ENCODE peak calls at places on chromosome 7, in five cellular contexts. M is MCF 10A; A is CD8-positive, alpha-beta memory T cell; C is activated effector memory CD4-positive, alpha-beta T cell treated with anti-CD3 and anti-CD28 coated beads, Interleukin-2, amount 50 U/mL, for 16 hours; T is germinal center. B is an unnamed sample.

GRCh38 chr7:44971991-44972441 is 6.8 kb downstream of the MYO1G start:
- DNase-seq in M (no peak), A (no peak), C (no peak), T (no peak), B (no peak)

GRCh38 chr7:10022957-10023356 is 950.7 kb upstream of the PHF14 start:
- DNase-seq in M (peak; percentile 35), A (no peak), C (no peak), T (no peak), B (no peak)

GRCh38 chr7:1901431-1902210 is 231.5 kb downstream of the ELFN1 start:
- DNase-seq in M (no peak), A (no peak), C (no peak), T (no peak), B (no peak)

GRCh38 chr7:128755816-128756476 is 16.8 kb downstream of the CALU start:
- DNase-seq in M (no peak), A (no peak), C (no peak), T (no peak), B (no peak)

GRCh38 chr7:2299853-2300512 is 14.3 kb downstream of the SNX8 start:
- DNase-seq in M (no peak), A (no peak), C (no peak), T (peak; percentile 28), B (peak; percentile 41)

GRCh38 chr7:149794665-149795064 is 21.3 kb upstream of the ZNF467 start:
- DNase-seq in M (no peak), A (no peak), C (no peak), T (no peak), B (no peak)

GRCh38 chr7:2710256-2710655 is 22.3 kb downstream of the AMZ1 start:
- DNase-seq in M (no peak), A (peak; percentile 80), C (peak; percentile 90), T (peak; percentile 73), B (peak; percentile 74)

GRCh38 chr7:48421357-48421756 is 250.1 kb downstream of the ABCA13 start:
- DNase-seq in M (no peak), A (no peak), C (no peak), T (no peak), B (no peak)

GRCh38 chr7:71661671-71662224 is 529.8 kb downstream of the GALNT17 start:
- DNase-seq in M (no peak), A (no peak), C (no peak), T (no peak), B (no peak)

GRCh38 chr7:13416544-13416943 is 572.9 kb downstream of the ETV1 start:
- DNase-seq in M (no peak), A (no peak), C (no peak), T (no peak), B (no peak)

GRCh38 chr7:66642932-66643331 is 14.3 kb downstream of the KCTD7 start:
- DNase-seq in M (no peak), A (no peak), C (no peak), T (no peak), B (no peak)

GRCh38 chr7:92765725-92766124 is 70.6 kb downstream of the CDK6 start:
- DNase-seq in M (peak; percentile 67), A (no peak), C (no peak), T (no peak), B (no peak)

GRCh38 chr7:150927954-150928340 is 50.2 kb downstream of the KCNH2 start:
- DNase-seq in M (peak; percentile 39), A (no peak), C (no peak), T (no peak), B (no peak)

GRCh38 chr7:124261710-124262109 is 228.8 kb upstream of the TMEM229A start:
- DNase-seq in M (no peak), A (no peak), C (no peak), T (no peak), B (no peak)

GRCh38 chr7:6015917-6016652 is 7.0 kb downstream of the AIMP2 start:
- DNase-seq in M (peak; percentile 60), A (no peak), C (no peak), T (no peak), B (no peak)

GRCh38 chr7:2698581-2699288 is 10.7 kb downstream of the AMZ1 start:
- DNase-seq in M (no peak), A (peak; percentile 90), C (peak; percentile 83), T (peak; percentile 33), B (peak; percentile 57)

GRCh38 chr7:117790251-117790650 is 83.0 kb downstream of the CTTNBP2 start:
- DNase-seq in M (no peak), A (no peak), C (no peak), T (no peak), B (no peak)

GRCh38 chr7:151793531-151793935 is 83.4 kb downstream of the PRKAG2 start:
- DNase-seq in M (peak; percentile 72), A (no peak), C (no peak), T (no peak), B (no peak)

GRCh38 chr7:77328669-77329068 is 87.5 kb downstream of the GSAP start:
- DNase-seq in M (no peak), A (no peak), C (no peak), T (no peak), B (no peak)

GRCh38 chr7:80018941-80019808 is 115.5 kb upstream of the GNAI1 start:
- DNase-seq in M (peak; percentile 60), A (no peak), C (no peak), T (peak; percentile 29), B (no peak)

GRCh38 chr7:132242192-132242812 is 334.0 kb downstream of the PLXNA4 start:
- DNase-seq in M (no peak), A (no peak), C (no peak), T (no peak), B (no peak)

GRCh38 chr7:21617916-21618390 is 75.1 kb downstream of the DNAH11 start:
- DNase-seq in M (peak; percentile 95), A (no peak), C (no peak), T (no peak), B (no peak)

GRCh38 chr7:33186187-33186586 is 56.8 kb downstream of the BBS9 start:
- DNase-seq in M (no peak), A (no peak), C (no peak), T (no peak), B (no peak)

GRCh38 chr7:127413962-127414361 is 21.5 kb upstream of the ZNF800 start:
- DNase-seq in M (no peak), A (no peak), C (no peak), T (peak; percentile 33), B (peak; percentile 66)

GRCh38 chr7:47666164-47666862 is 84.4 kb upstream of the TNS3 start:
- DNase-seq in M (no peak), A (no peak), C (no peak), T (no peak), B (no peak)

GRCh38 chr7:117565226-117565625 is 85.4 kb downstream of the CFTR start:
- DNase-seq in M (no peak), A (no peak), C (no peak), T (no peak), B (no peak)

GRCh38 chr7:43756368-43757072 is 2.0 kb upstream of the BLVRA start:
- DNase-seq in M (peak; percentile 54), A (no peak), C (no peak), T (no peak), B (no peak)